ENCODE peak calls at places on chromosome 16, in nine cellular contexts. X is activated naive CD4-positive, alpha-beta T cell; R is stimulated activated CD4-positive, alpha-beta T cell treated with anti-CD3 and anti-CD28 coated beads, Interleukin-15, amount 100 ng/mL, for 1 hour; J is SW480; C is ELR; O is GM06990; U is PC-3; M is substantia nigra; F is activated CD8-positive, alpha-beta memory T cell treated with anti-CD3 and anti-CD28 coated beads for 4 hours. W is an unnamed sample.

GRCh38 chr16:8632675-8633182 is 11.2 kb downstream of the METTL22 start:
- DNase-seq in X (no peak), R (no peak), J (no peak), C (no peak), O (no peak), U (no peak), M (peak; percentile 28), F (no peak), W (no peak)

GRCh38 chr16:79037429-79038373 is 562.8 kb downstream of the MAF start:
- DNase-seq in X (no peak), R (no peak), J (no peak), C (no peak), O (no peak), U (no peak), M (no peak), F (no peak), W (no peak)

GRCh38 chr16:78985736-78986605 is 614.6 kb downstream of the MAF start:
- DNase-seq in X (no peak), R (no peak), J (no peak), C (no peak), O (no peak), U (no peak), M (no peak), F (no peak), W (no peak)

GRCh38 chr16:30948956-30949654 is at the start of gene ORAI3:
- DNase-seq in X (peak; percentile 32), R (no peak), J (peak; percentile 54), C (peak; percentile 80), O (peak; percentile 77), U (peak; percentile 42), M (peak; percentile 63), F (no peak), W (peak; percentile 62)

GRCh38 chr16:46772463-46772862 is 24.3 kb upstream of the MYLK3 start:
- DNase-seq in X (no peak), R (no peak), J (no peak), C (no peak), O (no peak), U (no peak), M (no peak), F (no peak), W (no peak)

GRCh38 chr16:83742076-83742475 is 65.7 kb upstream of the HSBP1 start:
- DNase-seq in X (no peak), R (no peak), J (no peak), C (no peak), O (no peak), U (no peak), M (peak; percentile 26), F (no peak), W (no peak)

GRCh38 chr16:88301431-88301830 is 81.3 kb upstream of the ZNF469 start:
- DNase-seq in X (no peak), R (no peak), J (peak; percentile 21), C (no peak), O (no peak), U (no peak), M (no peak), F (no peak), W (no peak)

GRCh38 chr16:46845952-46846351 is 15.0 kb upstream of the C16orf87 start:
- DNase-seq in X (no peak), R (no peak), J (no peak), C (no peak), O (no peak), U (no peak), M (no peak), F (no peak), W (no peak)

GRCh38 chr16:10980811-10981210 is 36.4 kb downstream of the CLEC16A start:
- DNase-seq in X (no peak), R (no peak), J (no peak), C (no peak), O (no peak), U (no peak), M (no peak), F (no peak), W (no peak)

GRCh38 chr16:2331199-2331931 is 9.2 kb downstream of the ABCA3 start:
- DNase-seq in X (no peak), R (no peak), J (no peak), C (no peak), O (no peak), U (no peak), M (no peak), F (no peak), W (no peak)

GRCh38 chr16:52114414-52114813 is 432.5 kb downstream of the TOX3 start:
- DNase-seq in X (no peak), R (no peak), J (peak; percentile 79), C (no peak), O (no peak), U (no peak), M (no peak), F (no peak), W (no peak)

GRCh38 chr16:2999929-3000328 is 12.8 kb upstream of the CLDN9 start:
- DNase-seq in X (no peak), R (no peak), J (no peak), C (no peak), O (no peak), U (no peak), M (no peak), F (no peak), W (no peak)

GRCh38 chr16:14545346-14545884 is 84.6 kb downstream of the PARN start:
- DNase-seq in X (no peak), R (no peak), J (no peak), C (no peak), O (no peak), U (no peak), M (no peak), F (no peak), W (no peak)

GRCh38 chr16:11232852-11233726 is 22.9 kb downstream of the SOCS1 start:
- DNase-seq in X (peak; percentile 80), R (peak; percentile 71), J (no peak), C (no peak), O (peak; percentile 85), U (no peak), M (peak; percentile 19), F (peak; percentile 84), W (no peak)

GRCh38 chr16:49698931-49699715 is 156.8 kb downstream of the ZNF423 start:
- DNase-seq in X (no peak), R (no peak), J (no peak), C (no peak), O (no peak), U (no peak), M (no peak), F (no peak), W (no peak)

GRCh38 chr16:14489460-14489859 is 140.6 kb downstream of the PARN start:
- DNase-seq in X (no peak), R (no peak), J (peak; percentile 12), C (peak; percentile 47), O (no peak), U (peak; percentile 34), M (no peak), F (no peak), W (no peak)

GRCh38 chr16:1076801-1077576 is 4.4 kb downstream of the SSTR5 start:
- DNase-seq in X (no peak), R (no peak), J (no peak), C (no peak), O (no peak), U (no peak), M (no peak), F (no peak), W (no peak)

GRCh38 chr16:89949121-89949742 is 677 bp downstream of the DEF8 start:
- DNase-seq in X (no peak), R (no peak), J (no peak), C (no peak), O (no peak), U (no peak), M (no peak), F (no peak), W (no peak)

GRCh38 chr16:84498859-84499620 is 5.4 kb downstream of the MEAK7 start:
- DNase-seq in X (no peak), R (no peak), J (no peak), C (peak; percentile 77), O (no peak), U (peak; percentile 65), M (no peak), F (no peak), W (no peak)

GRCh38 chr16:6484931-6485330 is 847.7 kb upstream of the RBFOX1 start:
- DNase-seq in X (no peak), R (no peak), J (no peak), C (no peak), O (no peak), U (no peak), M (no peak), F (no peak), W (no peak)

GRCh38 chr16:67543036-67543435 is 14.4 kb downstream of the RIPOR1 start:
- DNase-seq in X (no peak), R (no peak), J (no peak), C (no peak), O (no peak), U (no peak), M (no peak), F (no peak), W (no peak)

GRCh38 chr16:30352488-30353401 is 2.4 kb downstream of the CD2BP2 start:
- DNase-seq in X (no peak), R (no peak), J (no peak), C (no peak), O (no peak), U (no peak), M (no peak), F (no peak), W (no peak)

GRCh38 chr16:87725596-87726235 is 40.1 kb downstream of the KLHDC4 start:
- DNase-seq in X (no peak), R (no peak), J (peak; percentile 79), C (peak; percentile 17), O (no peak), U (no peak), M (no peak), F (no peak), W (no peak)

GRCh38 chr16:55622930-55623561 is 32.7 kb upstream of the SLC6A2 start:
- DNase-seq in X (no peak), R (no peak), J (peak; percentile 99), C (peak; percentile 36), O (no peak), U (peak; percentile 7), M (no peak), F (no peak), W (no peak)

GRCh38 chr16:85888405-85889331 is 10.3 kb upstream of the IRF8 start:
- DNase-seq in X (no peak), R (no peak), J (peak; percentile 27), C (peak; percentile 90), O (peak; percentile 69), U (peak; percentile 73), M (no peak), F (no peak), W (peak; percentile 57)

GRCh38 chr16:71930013-71930563 is 34.8 kb downstream of the IST1 start:
- DNase-seq in X (no peak), R (no peak), J (no peak), C (peak; percentile 23), O (no peak), U (peak; percentile 18), M (no peak), F (no peak), W (no peak)

GRCh38 chr16:82067042-82067809 is 32.2 kb downstream of the HSD17B2 start:
- DNase-seq in X (no peak), R (no peak), J (no peak), C (no peak), O (no peak), U (no peak), M (no peak), F (no peak), W (no peak)

GRCh38 chr16:71995038-71995437 is 5.2 kb downstream of the PKD1L3 start:
- DNase-seq in X (no peak), R (no peak), J (no peak), C (no peak), O (no peak), U (no peak), M (no peak), F (no peak), W (no peak)

GRCh38 chr16:55297062-55297909 is 26.7 kb upstream of the IRX6 start:
- DNase-seq in X (no peak), R (no peak), J (peak; percentile 42), C (peak; percentile 3), O (no peak), U (peak; percentile 65), M (no peak), F (no peak), W (no peak)

GRCh38 chr16:12515346-12515745 is 288.3 kb downstream of the CPPED1 start:
- DNase-seq in X (no peak), R (no peak), J (no peak), C (no peak), O (no peak), U (no peak), M (no peak), F (no peak), W (no peak)

W was measured in HFFc6.